ENCODE peak calls at places on chromosomes 13 and 19, in eight cellular contexts. B is stimulated activated CD4-positive, alpha-beta T cell treated with anti-CD3 and anti-CD28 coated beads, Interleukin-4, amount 100 ng/mL, for 24 hours; W is M059J; K is upper lobe of right lung; I is putamen; R is fibroblast of lung; S is NCI-H510A treated with DMSO at 0.1 percent for 48 hours; U is stimulated activated CD8-positive, alpha-beta memory T cell treated with anti-CD3 and anti-CD28 coated beads, Interleukin-4, amount 100 ng/mL, for 4 hours. E is an unnamed sample.

GRCh38 chr19:1089891-1090290 is 5.3 kb downstream of the POLR2E start:
- DNase-seq in I (no peak), W (no peak), U (no peak), B (no peak), K (peak; percentile 62), R (no peak), S (no peak), E (no peak)

GRCh38 chr19:34317311-34317927 is 47.6 kb upstream of the GPI start:
- DNase-seq in S (peak; percentile 27), U (no peak), B (peak; percentile 4), R (peak; percentile 52), K (no peak), I (no peak), W (peak; percentile 55), E (no peak)

GRCh38 chr19:7554990-7555864 is 19.7 kb downstream of the PNPLA6 start:
- DNase-seq in B (peak; percentile 21), W (no peak), I (no peak), K (peak; percentile 74), U (no peak), S (no peak), R (no peak), E (no peak)

GRCh38 chr13:86907116-86907515 is 764.1 kb upstream of the SLITRK5 start:
- DNase-seq in K (no peak), R (peak; percentile 59), W (no peak), B (no peak), I (no peak), S (no peak), U (no peak), E (no peak)

GRCh38 chr19:33690461-33691427 is 69.0 kb downstream of the CHST8 start:
- DNase-seq in S (no peak), B (no peak), I (no peak), U (no peak), K (peak; percentile 54), W (no peak), R (no peak), E (no peak)

GRCh38 chr13:84609716-84610115 is 727.4 kb upstream of the SLITRK1 start:
- DNase-seq in W (peak; percentile 24), U (no peak), I (no peak), K (no peak), S (no peak), B (no peak), R (peak; percentile 84), E (no peak)

GRCh38 chr13:66673401-66673800 is 556.7 kb downstream of the PCDH9 start:
- DNase-seq in U (no peak), W (no peak), I (no peak), R (peak; percentile 97), B (no peak), S (no peak), K (no peak), E (no peak)

GRCh38 chr13:100363351-100363750 is 225.2 kb downstream of the GGACT start:
- DNase-seq in W (peak; percentile 14), S (no peak), U (no peak), B (no peak), R (peak; percentile 81), I (no peak), K (no peak), E (no peak)

GRCh38 chr13:111656439-111656838 is 336.0 kb downstream of the TEX29 start:
- DNase-seq in U (no peak), S (no peak), W (no peak), K (no peak), B (no peak), I (no peak), R (no peak), E (no peak)

GRCh38 chr19:42412223-42412622 is 15.0 kb downstream of the LIPE start:
- DNase-seq in I (peak; percentile 85), B (no peak), K (no peak), W (peak; percentile 77), S (no peak), U (no peak), R (no peak), E (no peak)

GRCh38 chr13:75226092-75226491 is 255.9 kb downstream of the TBC1D4 start:
- DNase-seq in K (peak; percentile 87), S (no peak), B (no peak), U (no peak), R (peak; percentile 55), W (peak; percentile 28), I (no peak), E (no peak)

GRCh38 chr13:23570099-23570926 is at the start of gene TNFRSF19:
- DNase-seq in I (peak; percentile 17), K (no peak), S (peak; percentile 38), B (no peak), U (no peak), W (peak; percentile 94), R (peak; percentile 92), E (peak; percentile 72)

GRCh38 chr13:59425211-59425721 is 738.5 kb downstream of the DIAPH3 start:
- DNase-seq in R (peak; percentile 77), B (no peak), S (no peak), I (no peak), U (no peak), K (no peak), W (peak; percentile 27), E (no peak)

GRCh38 chr13:36436811-36437210 is 4.5 kb downstream of the CCNA1 start:
- DNase-seq in W (no peak), I (no peak), R (no peak), B (no peak), U (no peak), S (no peak), K (no peak), E (no peak)

GRCh38 chr19:47633996-47634395 is 25.1 kb downstream of the BICRA start:
- DNase-seq in B (no peak), K (no peak), U (no peak), W (no peak), S (peak; percentile 33), I (no peak), R (no peak), E (no peak)

GRCh38 chr13:29310806-29311205 is 284.7 kb downstream of the SLC7A1 start:
- DNase-seq in R (no peak), B (no peak), K (no peak), W (no peak), U (no peak), S (no peak), I (peak; percentile 70), E (no peak)

GRCh38 chr13:110018009-110018408 is 231.6 kb upstream of the IRS2 start:
- DNase-seq in I (no peak), R (peak; percentile 37), S (no peak), U (no peak), B (no peak), K (no peak), W (peak; percentile 39), E (no peak)

GRCh38 chr13:70173236-70173959 is 65.1 kb upstream of the KLHL1 start:
- DNase-seq in W (no peak), R (peak; percentile 13), U (no peak), I (no peak), S (no peak), B (no peak), K (no peak), E (no peak)

GRCh38 chr13:45925151-45925550 is 73.6 kb upstream of the SIAH3 start:
- DNase-seq in W (no peak), S (no peak), B (no peak), R (no peak), K (no peak), I (no peak), U (no peak), E (no peak)

GRCh38 chr13:87005511-87005910 is 665.7 kb upstream of the SLITRK5 start:
- DNase-seq in U (no peak), K (no peak), I (no peak), R (no peak), B (no peak), S (no peak), W (no peak), E (no peak)

GRCh38 chr13:27442071-27442647 is 8.2 kb downstream of the MTIF3 start:
- DNase-seq in R (no peak), W (no peak), K (no peak), B (peak; percentile 29), U (no peak), I (no peak), S (peak; percentile 36), E (no peak)

E was measured in sciatic nerve.